ENCODE peak calls at places on chromosomes 3 and 15, in seven cellular contexts. J, I, C, B, V, M and O are unnamed samples.

GRCh38 chr3:139935071-139935865 is at the start of gene CLSTN2:
- DNase-seq in M (no peak), C (peak), B (peak), I (peak), J (no peak), V (peak), O (peak)

GRCh38 chr15:92152983-92153382 is 240.7 kb upstream of the ST8SIA2 start:
- DNase-seq in B (no peak), C (no peak), M (no peak), V (no peak), I (no peak), J (no peak), O (no peak)

GRCh38 chr3:13452490-13453335 is 27.4 kb upstream of the HDAC11 start:
- DNase-seq in J (peak), C (peak), B (no peak), V (peak), M (no peak), I (no peak), O (peak)

GRCh38 chr15:40695469-40695910 is 516 bp downstream of the RAD51 start:
- DNase-seq in V (peak), C (peak), M (no peak), B (no peak), I (no peak), J (peak), O (no peak)

GRCh38 chr15:26891448-26891881 is 24.6 kb downstream of the GABRA5 start:
- DNase-seq in V (peak), I (peak), B (peak), J (peak), C (peak), M (peak), O (peak)

GRCh38 chr3:149655826-149656599 is 1.8 kb downstream of the WWTR1 start:
- DNase-seq in J (no peak), V (peak), M (no peak), B (no peak), I (no peak), C (no peak), O (no peak)

GRCh38 chr3:197298858-197299854 is 744 bp upstream of the DLG1 start:
- DNase-seq in B (peak), V (peak), I (peak), M (no peak), C (peak), J (no peak), O (peak)

GRCh38 chr15:82317091-82317489 is 32.2 kb downstream of the GOLGA6L10 start:
- DNase-seq in C (no peak), I (no peak), M (no peak), B (peak), V (no peak), J (no peak), O (no peak)

GRCh38 chr15:81155375-81156218 is 21.5 kb downstream of the CFAP161 start:
- DNase-seq in V (peak), J (peak), I (no peak), C (peak), M (no peak), B (no peak), O (peak)

GRCh38 chr3:165788531-165788930 is 48.7 kb downstream of the BCHE start:
- DNase-seq in B (no peak), J (no peak), C (no peak), V (no peak), I (no peak), M (no peak), O (no peak)

DNA sequence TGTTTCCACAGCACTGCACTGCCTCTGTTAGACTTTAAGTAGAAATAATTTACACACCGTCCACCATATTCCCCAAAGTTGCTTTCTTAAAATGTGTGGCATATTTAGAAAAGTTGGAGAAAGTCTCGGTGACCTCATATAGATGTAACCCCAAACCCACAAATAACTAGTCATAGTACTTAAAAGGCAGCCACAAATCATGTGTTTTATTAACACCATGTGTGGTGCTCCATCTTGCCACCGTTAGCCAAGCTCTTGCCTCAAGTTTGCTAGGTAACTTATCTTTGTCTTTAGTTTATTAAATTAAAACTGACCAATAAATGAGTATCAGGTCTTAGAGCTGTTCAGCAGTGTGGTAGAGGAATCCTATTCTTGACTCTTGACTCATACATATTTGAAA is 257.9 kb downstream of the UBE2E2 start:
- DNase-seq in J (peak), B (no peak), C (no peak), V (no peak), I (no peak), M (no peak), O (no peak)
- H3K18ac ChIP-seq in J (no peak), B (no peak), C (no peak), V (no peak), I (no peak), M (no peak), O (no peak)

GRCh38 chr3:94150113-94150512 is 87.3 kb downstream of the NSUN3 start:
- DNase-seq in C (no peak), V (no peak), J (no peak), M (no peak), I (no peak), B (no peak), O (no peak)

GRCh38 chr3:94147039-94147438 is 84.2 kb downstream of the NSUN3 start:
- DNase-seq in B (no peak), I (no peak), M (no peak), J (no peak), V (no peak), C (no peak), O (no peak)

GRCh38 chr3:94146455-94146854 is 83.6 kb downstream of the NSUN3 start:
- DNase-seq in B (no peak), J (no peak), M (no peak), I (no peak), V (no peak), C (peak), O (no peak)
- H2AK5ac ChIP-seq in B (no peak), J (no peak), M (no peak), I (no peak), V (no peak), C (no peak), O (no peak)

DNA sequence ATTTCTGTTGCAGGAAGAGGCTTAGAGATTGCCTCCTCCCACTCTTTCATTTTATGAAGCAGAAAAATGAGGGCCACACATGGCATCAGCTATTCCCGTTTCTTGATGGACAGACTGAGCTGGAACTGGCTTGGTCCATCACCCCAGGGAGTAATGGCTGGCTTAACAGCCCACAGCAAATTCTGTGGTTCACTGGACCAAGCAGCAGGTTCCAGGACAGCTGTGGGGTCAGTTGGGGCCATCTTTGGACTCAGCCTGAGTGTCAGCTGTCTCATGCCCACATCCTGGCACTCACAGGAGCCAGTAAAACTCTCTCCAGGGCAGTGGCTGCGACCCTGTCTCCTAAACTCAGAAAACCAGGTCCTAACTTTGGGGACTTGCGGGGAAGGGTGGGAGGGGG is 36.5 kb downstream of the ZDHHC19 start:
- DNase-seq in I (no peak), B (no peak), V (no peak), M (no peak), C (no peak), J (no peak), O (no peak)
- H3K18ac ChIP-seq in I (no peak), B (no peak), V (no peak), M (no peak), C (no peak), J (no peak), O (no peak)

DNA sequence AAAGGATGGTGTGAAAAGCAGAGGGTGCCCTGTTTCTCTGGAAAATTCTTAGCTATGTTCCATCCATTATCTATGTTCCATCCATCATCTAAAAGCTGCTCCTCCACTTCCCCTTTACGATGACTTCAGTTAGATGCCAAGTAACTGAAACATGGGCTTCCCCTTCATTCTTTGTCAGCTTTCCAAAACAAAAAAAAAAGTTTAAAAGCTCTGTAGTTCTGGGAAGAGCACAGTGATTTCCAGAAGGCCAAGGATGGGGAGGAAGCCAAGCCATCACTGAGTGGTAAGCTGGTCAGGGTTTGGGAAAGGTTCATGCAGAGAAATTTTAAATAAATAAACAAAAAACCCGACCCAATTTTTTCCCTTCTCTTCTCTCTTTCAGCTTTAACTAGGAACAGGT is 111.5 kb downstream of the CFAP44 start:
- DNase-seq in M (no peak), B (no peak), C (no peak), I (no peak), J (peak), V (no peak), O (no peak)
- H2AK5ac ChIP-seq in M (no peak), B (no peak), C (no peak), I (no peak), J (no peak), V (no peak), O (no peak)

DNA sequence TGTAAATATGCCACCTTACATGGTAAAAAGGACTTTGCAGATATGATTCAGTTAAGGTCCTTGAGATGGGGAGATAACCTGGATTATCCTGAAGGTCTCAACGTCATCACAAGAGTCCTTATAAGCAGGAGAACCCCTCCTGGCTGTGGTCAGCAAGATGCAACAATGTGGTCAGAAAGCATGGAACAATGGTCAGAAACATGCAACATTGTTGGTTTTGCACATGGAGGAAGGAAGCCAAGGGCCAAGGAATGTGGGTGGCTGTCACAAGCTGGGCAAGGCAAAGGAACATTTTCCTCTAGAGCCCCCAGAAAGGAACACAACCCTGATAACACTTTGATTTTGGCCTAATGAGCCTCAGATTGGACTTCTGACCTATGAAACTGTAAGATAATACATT is 9.4 kb upstream of the SUMF1 start:
- DNase-seq in C (no peak), J (no peak), I (no peak), M (no peak), B (no peak), V (no peak), O (no peak)
- H3K18ac ChIP-seq in C (no peak), J (no peak), I (no peak), M (no peak), B (no peak), V (no peak), O (no peak)